ENCODE peak calls at places on chromosome 22, in six cellular contexts. One of them, this sample, is unnamed. For H3K4me1, the result is how much of the 10 kb centered on the place peaks cover.

GRCh38 chr22:47218671-47219070 is 456.2 kb downstream of the TBC1D22A start:
- DNase-seq in aorta: no peak
- DNase-seq in PC-9: no peak
- DNase-seq in HAP-1: no peak
- DNase-seq in iPS DF 6.9: no peak
- DNase-seq in RWPE2: no peak
- DNase-seq in this sample: no peak

GRCh38 chr22:45469573-45470383 is 32.9 kb upstream of the FBLN1 start:
- DNase-seq in aorta: peak
- DNase-seq in PC-9: peak
- DNase-seq in HAP-1: peak
- DNase-seq in iPS DF 6.9: no peak
- DNase-seq in RWPE2: no peak
- DNase-seq in this sample: no peak

GRCh38 chr22:45709004-45709739 is 37.5 kb downstream of the ATXN10 start:
- DNase-seq in aorta: no peak
- DNase-seq in PC-9: no peak
- DNase-seq in HAP-1: peak
- DNase-seq in iPS DF 6.9: no peak
- DNase-seq in RWPE2: no peak
- DNase-seq in this sample: no peak

GRCh38 chr22:45332001-45332400 is 22.3 kb downstream of the FAM118A start:
- DNase-seq in aorta: no peak
- DNase-seq in PC-9: no peak
- DNase-seq in HAP-1: no peak
- DNase-seq in iPS DF 6.9: no peak
- DNase-seq in RWPE2: no peak
- DNase-seq in this sample: no peak

GRCh38 chr22:46613606-46613997 is 6.6 kb upstream of the GRAMD4 start:
- DNase-seq in aorta: peak
- DNase-seq in PC-9: peak
- DNase-seq in HAP-1: no peak
- DNase-seq in iPS DF 6.9: no peak
- DNase-seq in RWPE2: no peak
- DNase-seq in this sample: no peak

GRCh38 chr22:40965936-40966557 is 14.9 kb downstream of the RBX1 start:
- DNase-seq in aorta: no peak
- DNase-seq in PC-9: no peak
- DNase-seq in HAP-1: no peak
- DNase-seq in iPS DF 6.9: no peak
- DNase-seq in RWPE2: no peak
- DNase-seq in this sample: no peak

GRCh38 chr22:42425337-42425988 is 6.7 kb downstream of the NFAM1 start:
- DNase-seq in aorta: no peak
- DNase-seq in PC-9: no peak
- DNase-seq in HAP-1: no peak
- DNase-seq in iPS DF 6.9: no peak
- DNase-seq in RWPE2: no peak
- DNase-seq in this sample: no peak

GRCh38 chr22:49925525-49926128 is 7.2 kb downstream of the CRELD2 start:
- DNase-seq in aorta: no peak
- DNase-seq in PC-9: no peak
- DNase-seq in HAP-1: no peak
- DNase-seq in iPS DF 6.9: no peak
- DNase-seq in RWPE2: no peak
- DNase-seq in this sample: no peak

GRCh38 chr22:47374273-47374771 is 611.9 kb downstream of the TBC1D22A start:
- DNase-seq in aorta: peak
- DNase-seq in PC-9: no peak
- DNase-seq in HAP-1: no peak
- DNase-seq in iPS DF 6.9: no peak
- DNase-seq in RWPE2: peak
- DNase-seq in this sample: peak

GRCh38 chr22:49815641-49816071 is 12.0 kb downstream of the BRD1 start:
- DNase-seq in aorta: no peak
- DNase-seq in PC-9: peak
- DNase-seq in HAP-1: no peak
- DNase-seq in iPS DF 6.9: no peak
- DNase-seq in RWPE2: no peak
- DNase-seq in this sample: no peak

GRCh38 chr22:50086526-50086925 is 1.3 kb upstream of the MLC1 start:
- DNase-seq in aorta: no peak
- DNase-seq in PC-9: no peak
- DNase-seq in HAP-1: no peak
- DNase-seq in iPS DF 6.9: no peak
- DNase-seq in RWPE2: no peak
- DNase-seq in this sample: no peak

GRCh38 chr22:49052023-49052538 is 775.6 kb downstream of the BRD1 start:
- DNase-seq in aorta: no peak
- DNase-seq in PC-9: no peak
- DNase-seq in HAP-1: no peak
- DNase-seq in iPS DF 6.9: no peak
- DNase-seq in RWPE2: no peak
- DNase-seq in this sample: peak

GRCh38 chr22:46145361-46145851 is 4.9 kb upstream of the PPARA start:
- DNase-seq in aorta: peak
- DNase-seq in PC-9: no peak
- DNase-seq in HAP-1: no peak
- DNase-seq in iPS DF 6.9: no peak
- DNase-seq in RWPE2: peak
- DNase-seq in this sample: no peak

GRCh38 chr22:40213478-40213877 is 35.8 kb downstream of the TNRC6B start:
- DNase-seq in aorta: no peak
- DNase-seq in PC-9: no peak
- DNase-seq in HAP-1: no peak
- DNase-seq in iPS DF 6.9: no peak
- DNase-seq in RWPE2: no peak
- DNase-seq in this sample: no peak

GRCh38 chr22:42408276-42408675 is 23.9 kb downstream of the NFAM1 start:
- DNase-seq in aorta: no peak
- DNase-seq in PC-9: no peak
- DNase-seq in HAP-1: no peak
- DNase-seq in iPS DF 6.9: no peak
- DNase-seq in RWPE2: peak
- DNase-seq in this sample: no peak

GRCh38 chr22:45831394-45831793 is 145.6 kb downstream of the WNT7B start:
- DNase-seq in aorta: no peak
- DNase-seq in PC-9: no peak
- DNase-seq in HAP-1: no peak
- DNase-seq in iPS DF 6.9: no peak
- DNase-seq in RWPE2: no peak
- DNase-seq in this sample: no peak

GRCh38 chr22:49820984-49821383 is 6.7 kb downstream of the BRD1 start:
- DNase-seq in aorta: no peak
- DNase-seq in PC-9: no peak
- DNase-seq in HAP-1: no peak
- DNase-seq in iPS DF 6.9: no peak
- DNase-seq in RWPE2: no peak
- DNase-seq in this sample: no peak

GRCh38 chr22:50545522-50546325 is at the start of gene KLHDC7B:
- DNase-seq in aorta: no peak
- DNase-seq in PC-9: peak
- DNase-seq in HAP-1: no peak
- DNase-seq in iPS DF 6.9: no peak
- DNase-seq in RWPE2: no peak
- DNase-seq in this sample: no peak

GRCh38 chr22:39967996-39968968 is 8.1 kb downstream of the TMA7B start:
- DNase-seq in aorta: no peak
- DNase-seq in PC-9: no peak
- DNase-seq in HAP-1: peak
- DNase-seq in iPS DF 6.9: no peak
- DNase-seq in RWPE2: no peak
- DNase-seq in this sample: no peak

GRCh38 chr22:28366856-28367255 is 312.8 kb downstream of the TTC28 start:
- DNase-seq in aorta: no peak
- DNase-seq in PC-9: no peak
- DNase-seq in HAP-1: no peak
- DNase-seq in iPS DF 6.9: no peak
- DNase-seq in RWPE2: no peak
- DNase-seq in this sample: no peak

GRCh38 chr22:41987276-41987675 is 11.3 kb upstream of the WBP2NL start:
- DNase-seq in aorta: peak
- DNase-seq in PC-9: no peak
- DNase-seq in HAP-1: no peak
- DNase-seq in iPS DF 6.9: no peak
- DNase-seq in RWPE2: no peak
- DNase-seq in this sample: peak

GRCh38 chr22:49934891-49935557 is 16.6 kb downstream of the CRELD2 start:
- DNase-seq in aorta: peak
- DNase-seq in PC-9: peak
- DNase-seq in HAP-1: peak
- DNase-seq in iPS DF 6.9: no peak
- DNase-seq in RWPE2: no peak
- DNase-seq in this sample: peak

GRCh38 chr22:39240841-39241631 is 3.7 kb downstream of the PDGFB start:
- DNase-seq in aorta: no peak
- DNase-seq in PC-9: peak
- DNase-seq in HAP-1: no peak
- DNase-seq in iPS DF 6.9: no peak
- DNase-seq in RWPE2: no peak
- DNase-seq in this sample: no peak

GRCh38 chr22:27881404-27881803 is 37.7 kb downstream of the PITPNB start:
- DNase-seq in aorta: no peak
- DNase-seq in PC-9: no peak
- DNase-seq in HAP-1: no peak
- DNase-seq in iPS DF 6.9: no peak
- DNase-seq in RWPE2: no peak
- DNase-seq in this sample: no peak

GRCh38 chr22:41915035-41915782 is at the start of gene SHISA8:
- DNase-seq in aorta: peak
- DNase-seq in PC-9: peak
- DNase-seq in HAP-1: peak
- DNase-seq in iPS DF 6.9: no peak
- DNase-seq in RWPE2: no peak
- DNase-seq in this sample: peak

DNA sequence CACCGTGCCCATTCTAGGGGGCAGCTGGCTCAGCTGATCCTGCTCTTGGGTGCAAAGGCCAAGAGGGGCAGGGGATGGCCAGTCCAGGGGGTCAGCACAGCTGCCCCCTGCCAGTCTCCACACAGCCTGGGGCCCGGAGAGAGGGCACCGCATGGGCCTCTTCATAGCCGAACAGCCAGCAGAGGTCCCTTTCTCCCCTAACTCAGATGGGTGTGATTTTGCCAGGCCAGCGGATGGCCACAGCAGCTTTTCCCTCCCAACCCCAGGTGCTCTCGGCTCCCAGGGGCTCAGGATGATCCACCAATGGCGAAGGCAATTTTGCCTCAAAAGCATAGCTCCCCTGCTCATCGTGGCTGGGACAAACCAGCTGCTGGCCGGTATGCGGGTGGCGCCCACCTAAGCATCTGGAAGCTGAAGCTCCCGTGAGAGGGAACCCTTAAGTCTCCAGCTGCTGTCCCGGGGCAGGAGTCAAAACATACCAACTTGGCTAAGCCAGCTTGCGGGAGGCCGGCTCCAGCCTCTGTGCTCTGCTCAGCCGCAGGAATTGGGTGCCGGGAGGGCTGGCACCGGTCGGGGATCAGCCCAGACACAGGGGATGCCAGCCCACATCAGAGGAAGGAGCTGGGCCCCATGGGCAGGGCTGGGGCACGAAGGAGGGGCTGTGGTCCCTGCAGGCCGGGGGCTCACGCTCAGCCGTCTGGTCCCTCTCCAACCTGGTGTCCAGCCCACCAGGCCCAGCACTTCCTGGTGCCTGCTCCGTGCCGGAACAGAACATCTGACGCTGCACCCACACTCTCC is 30.5 kb upstream of the GNB1L start:
- DNase-seq in aorta: peak
- DNase-seq in PC-9: no peak
- DNase-seq in HAP-1: no peak
- DNase-seq in iPS DF 6.9: no peak
- DNase-seq in RWPE2: peak
- DNase-seq in this sample: no peak
- H3K4me1 ChIP-seq in aorta: under half
- H3K4me1 ChIP-seq in PC-9: under half
- H3K4me1 ChIP-seq in HAP-1: under half
- H3K4me1 ChIP-seq in iPS DF 6.9: under half
- H3K4me1 ChIP-seq in RWPE2: under half
- H3K4me1 ChIP-seq in this sample: under half

DNA sequence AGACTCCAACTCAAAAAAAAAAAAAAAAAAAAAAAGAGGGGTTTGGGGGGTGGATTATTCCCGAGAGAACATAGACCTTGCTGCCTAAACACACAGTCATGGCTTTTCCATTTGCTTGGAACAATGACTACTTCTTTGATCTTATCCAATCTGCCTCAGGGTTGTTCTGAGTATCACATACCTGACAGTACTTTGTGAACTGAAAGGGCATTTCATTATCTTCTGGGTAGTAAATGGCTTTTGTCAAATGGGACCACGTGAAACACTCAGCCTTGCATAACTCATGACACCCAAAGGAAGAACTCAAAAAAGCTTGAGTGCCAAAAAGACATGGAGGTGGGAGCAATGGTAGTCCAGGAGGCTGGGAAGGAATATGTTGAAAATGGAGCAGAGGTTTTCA is 123.1 kb upstream of the BID start:
- DNase-seq in aorta: no peak
- DNase-seq in PC-9: no peak
- DNase-seq in HAP-1: no peak
- DNase-seq in iPS DF 6.9: no peak
- DNase-seq in RWPE2: no peak
- DNase-seq in this sample: no peak
- H3K4me1 ChIP-seq in aorta: under half
- H3K4me1 ChIP-seq in PC-9: under half
- H3K4me1 ChIP-seq in HAP-1: under half
- H3K4me1 ChIP-seq in iPS DF 6.9: under half
- H3K4me1 ChIP-seq in RWPE2: under half
- H3K4me1 ChIP-seq in this sample: under half

GRCh38 chr22:29385748-29386147 is 2.6 kb downstream of the AP1B1 start:
- DNase-seq in aorta: no peak
- DNase-seq in PC-9: no peak
- DNase-seq in HAP-1: no peak
- DNase-seq in iPS DF 6.9: no peak
- DNase-seq in RWPE2: no peak
- DNase-seq in this sample: no peak
- H3K4me1 ChIP-seq in aorta: under half
- H3K4me1 ChIP-seq in PC-9: under half
- H3K4me1 ChIP-seq in HAP-1: under half
- H3K4me1 ChIP-seq in iPS DF 6.9: under half
- H3K4me1 ChIP-seq in RWPE2: under half
- H3K4me1 ChIP-seq in this sample: half or more

GRCh38 chr22:26544489-26544888 is 32.2 kb upstream of the TFIP11 start:
- DNase-seq in aorta: no peak
- DNase-seq in PC-9: no peak
- DNase-seq in HAP-1: no peak
- DNase-seq in iPS DF 6.9: no peak
- DNase-seq in RWPE2: no peak
- DNase-seq in this sample: no peak

GRCh38 chr22:26545827-26546226 is 33.6 kb upstream of the TFIP11 start:
- DNase-seq in aorta: no peak
- DNase-seq in PC-9: no peak
- DNase-seq in HAP-1: no peak
- DNase-seq in iPS DF 6.9: no peak
- DNase-seq in RWPE2: no peak
- DNase-seq in this sample: no peak

GRCh38 chr22:26542831-26543230 is 30.6 kb upstream of the TFIP11 start:
- DNase-seq in aorta: no peak
- DNase-seq in PC-9: no peak
- DNase-seq in HAP-1: no peak
- DNase-seq in iPS DF 6.9: no peak
- DNase-seq in RWPE2: no peak
- DNase-seq in this sample: no peak

GRCh38 chr22:26545385-26545784 is 33.1 kb upstream of the TFIP11 start:
- DNase-seq in aorta: no peak
- DNase-seq in PC-9: no peak
- DNase-seq in HAP-1: no peak
- DNase-seq in iPS DF 6.9: no peak
- DNase-seq in RWPE2: no peak
- DNase-seq in this sample: no peak

GRCh38 chr22:26541167-26541819 is 29.0 kb upstream of the TFIP11 start:
- DNase-seq in aorta: no peak
- DNase-seq in PC-9: no peak
- DNase-seq in HAP-1: no peak
- DNase-seq in iPS DF 6.9: no peak
- DNase-seq in RWPE2: no peak
- DNase-seq in this sample: no peak
- H3K4me1 ChIP-seq in aorta: under half
- H3K4me1 ChIP-seq in PC-9: under half
- H3K4me1 ChIP-seq in HAP-1: under half
- H3K4me1 ChIP-seq in iPS DF 6.9: under half
- H3K4me1 ChIP-seq in RWPE2: under half
- H3K4me1 ChIP-seq in this sample: under half